ENCODE peak calls at places on chromosomes 6 and 20, in nine cellular contexts. One of them, this sample, is unnamed.

GRCh38 chr6:68689910-68690309 is 54.8 kb downstream of the ADGRB3 start:
- DNase-seq in myocyte: no peak
- DNase-seq in D341Med: no peak
- DNase-seq in SW 1271: no peak
- DNase-seq in stimulated activated CD4-positive, alpha-beta T cell treated with anti-CD3 and anti-CD28 coated beads, Interleukin-1b, Interleukin-23, amount 100 ng/mL, for 1 hour: no peak
- DNase-seq in NCI-H1417 treated with DMSO at 0.1 percent for 48 hours: no peak
- DNase-seq in activated T-helper 1 cell treated with anti-CD3 and anti-CD28 coated beads, Interleukin-2, amount 50 U/mL, for 16 hours: no peak
- DNase-seq in hypothalamus: no peak
- DNase-seq in hepatocyte: no peak
- DNase-seq in this sample: no peak

GRCh38 chr6:81977488-81977887 is 225.0 kb upstream of the TENT5A start:
- DNase-seq in myocyte: no peak
- DNase-seq in D341Med: no peak
- DNase-seq in SW 1271: no peak
- DNase-seq in stimulated activated CD4-positive, alpha-beta T cell treated with anti-CD3 and anti-CD28 coated beads, Interleukin-1b, Interleukin-23, amount 100 ng/mL, for 1 hour: no peak
- DNase-seq in NCI-H1417 treated with DMSO at 0.1 percent for 48 hours: no peak
- DNase-seq in activated T-helper 1 cell treated with anti-CD3 and anti-CD28 coated beads, Interleukin-2, amount 50 U/mL, for 16 hours: no peak
- DNase-seq in hypothalamus: no peak
- DNase-seq in hepatocyte: no peak
- DNase-seq in this sample: no peak

GRCh38 chr6:111938710-111939109 is 65.5 kb upstream of the FYN start:
- DNase-seq in myocyte: peak
- DNase-seq in D341Med: no peak
- DNase-seq in SW 1271: no peak
- DNase-seq in stimulated activated CD4-positive, alpha-beta T cell treated with anti-CD3 and anti-CD28 coated beads, Interleukin-1b, Interleukin-23, amount 100 ng/mL, for 1 hour: no peak
- DNase-seq in NCI-H1417 treated with DMSO at 0.1 percent for 48 hours: no peak
- DNase-seq in activated T-helper 1 cell treated with anti-CD3 and anti-CD28 coated beads, Interleukin-2, amount 50 U/mL, for 16 hours: no peak
- DNase-seq in hypothalamus: no peak
- DNase-seq in hepatocyte: no peak
- DNase-seq in this sample: no peak

GRCh38 chr6:32973934-32974333 is 5.5 kb downstream of the BRD2 start:
- DNase-seq in myocyte: peak
- DNase-seq in D341Med: peak
- DNase-seq in SW 1271: no peak
- DNase-seq in stimulated activated CD4-positive, alpha-beta T cell treated with anti-CD3 and anti-CD28 coated beads, Interleukin-1b, Interleukin-23, amount 100 ng/mL, for 1 hour: no peak
- DNase-seq in NCI-H1417 treated with DMSO at 0.1 percent for 48 hours: no peak
- DNase-seq in activated T-helper 1 cell treated with anti-CD3 and anti-CD28 coated beads, Interleukin-2, amount 50 U/mL, for 16 hours: no peak
- DNase-seq in hypothalamus: no peak
- DNase-seq in hepatocyte: peak
- DNase-seq in this sample: no peak

GRCh38 chr6:56766139-56766805 is 123.6 kb upstream of the DST start:
- DNase-seq in myocyte: no peak
- DNase-seq in D341Med: no peak
- DNase-seq in SW 1271: no peak
- DNase-seq in stimulated activated CD4-positive, alpha-beta T cell treated with anti-CD3 and anti-CD28 coated beads, Interleukin-1b, Interleukin-23, amount 100 ng/mL, for 1 hour: no peak
- DNase-seq in NCI-H1417 treated with DMSO at 0.1 percent for 48 hours: no peak
- DNase-seq in activated T-helper 1 cell treated with anti-CD3 and anti-CD28 coated beads, Interleukin-2, amount 50 U/mL, for 16 hours: no peak
- DNase-seq in hypothalamus: no peak
- DNase-seq in hepatocyte: no peak
- DNase-seq in this sample: no peak

GRCh38 chr6:66865771-66866170 is 1158.7 kb upstream of the EYS start:
- DNase-seq in myocyte: peak
- DNase-seq in D341Med: no peak
- DNase-seq in SW 1271: no peak
- DNase-seq in stimulated activated CD4-positive, alpha-beta T cell treated with anti-CD3 and anti-CD28 coated beads, Interleukin-1b, Interleukin-23, amount 100 ng/mL, for 1 hour: no peak
- DNase-seq in NCI-H1417 treated with DMSO at 0.1 percent for 48 hours: no peak
- DNase-seq in activated T-helper 1 cell treated with anti-CD3 and anti-CD28 coated beads, Interleukin-2, amount 50 U/mL, for 16 hours: no peak
- DNase-seq in hypothalamus: no peak
- DNase-seq in hepatocyte: no peak
- DNase-seq in this sample: no peak

GRCh38 chr6:48426636-48427035 is 315.6 kb upstream of the PTCHD4 start:
- DNase-seq in myocyte: peak
- DNase-seq in D341Med: no peak
- DNase-seq in SW 1271: no peak
- DNase-seq in stimulated activated CD4-positive, alpha-beta T cell treated with anti-CD3 and anti-CD28 coated beads, Interleukin-1b, Interleukin-23, amount 100 ng/mL, for 1 hour: no peak
- DNase-seq in NCI-H1417 treated with DMSO at 0.1 percent for 48 hours: no peak
- DNase-seq in activated T-helper 1 cell treated with anti-CD3 and anti-CD28 coated beads, Interleukin-2, amount 50 U/mL, for 16 hours: no peak
- DNase-seq in hypothalamus: no peak
- DNase-seq in hepatocyte: no peak
- DNase-seq in this sample: no peak

GRCh38 chr6:81228912-81229540 is 523.5 kb downstream of the TENT5A start:
- DNase-seq in myocyte: peak
- DNase-seq in D341Med: no peak
- DNase-seq in SW 1271: no peak
- DNase-seq in stimulated activated CD4-positive, alpha-beta T cell treated with anti-CD3 and anti-CD28 coated beads, Interleukin-1b, Interleukin-23, amount 100 ng/mL, for 1 hour: no peak
- DNase-seq in NCI-H1417 treated with DMSO at 0.1 percent for 48 hours: no peak
- DNase-seq in activated T-helper 1 cell treated with anti-CD3 and anti-CD28 coated beads, Interleukin-2, amount 50 U/mL, for 16 hours: no peak
- DNase-seq in hypothalamus: no peak
- DNase-seq in hepatocyte: no peak
- DNase-seq in this sample: no peak

GRCh38 chr6:2853766-2854393 is 12.2 kb upstream of the SERPINB1 start:
- DNase-seq in myocyte: peak
- DNase-seq in D341Med: no peak
- DNase-seq in SW 1271: peak
- DNase-seq in stimulated activated CD4-positive, alpha-beta T cell treated with anti-CD3 and anti-CD28 coated beads, Interleukin-1b, Interleukin-23, amount 100 ng/mL, for 1 hour: no peak
- DNase-seq in NCI-H1417 treated with DMSO at 0.1 percent for 48 hours: no peak
- DNase-seq in activated T-helper 1 cell treated with anti-CD3 and anti-CD28 coated beads, Interleukin-2, amount 50 U/mL, for 16 hours: peak
- DNase-seq in hypothalamus: no peak
- DNase-seq in hepatocyte: peak
- DNase-seq in this sample: no peak

GRCh38 chr6:45569210-45569945 is 191.6 kb upstream of the SUPT3H start:
- DNase-seq in myocyte: peak
- DNase-seq in D341Med: no peak
- DNase-seq in SW 1271: no peak
- DNase-seq in stimulated activated CD4-positive, alpha-beta T cell treated with anti-CD3 and anti-CD28 coated beads, Interleukin-1b, Interleukin-23, amount 100 ng/mL, for 1 hour: no peak
- DNase-seq in NCI-H1417 treated with DMSO at 0.1 percent for 48 hours: no peak
- DNase-seq in activated T-helper 1 cell treated with anti-CD3 and anti-CD28 coated beads, Interleukin-2, amount 50 U/mL, for 16 hours: no peak
- DNase-seq in hypothalamus: no peak
- DNase-seq in hepatocyte: no peak
- DNase-seq in this sample: no peak

GRCh38 chr20:34141293-34141692 is 29.2 kb upstream of the EIF2S2 start:
- DNase-seq in myocyte: no peak
- DNase-seq in D341Med: no peak
- DNase-seq in SW 1271: no peak
- DNase-seq in stimulated activated CD4-positive, alpha-beta T cell treated with anti-CD3 and anti-CD28 coated beads, Interleukin-1b, Interleukin-23, amount 100 ng/mL, for 1 hour: no peak
- DNase-seq in NCI-H1417 treated with DMSO at 0.1 percent for 48 hours: no peak
- DNase-seq in activated T-helper 1 cell treated with anti-CD3 and anti-CD28 coated beads, Interleukin-2, amount 50 U/mL, for 16 hours: no peak
- DNase-seq in hypothalamus: no peak
- DNase-seq in hepatocyte: no peak
- DNase-seq in this sample: no peak

GRCh38 chr6:110039996-110040383 is 61.9 kb downstream of the GPR6 start:
- DNase-seq in myocyte: no peak
- DNase-seq in D341Med: peak
- DNase-seq in SW 1271: no peak
- DNase-seq in stimulated activated CD4-positive, alpha-beta T cell treated with anti-CD3 and anti-CD28 coated beads, Interleukin-1b, Interleukin-23, amount 100 ng/mL, for 1 hour: no peak
- DNase-seq in NCI-H1417 treated with DMSO at 0.1 percent for 48 hours: peak
- DNase-seq in activated T-helper 1 cell treated with anti-CD3 and anti-CD28 coated beads, Interleukin-2, amount 50 U/mL, for 16 hours: no peak
- DNase-seq in hypothalamus: no peak
- DNase-seq in hepatocyte: peak
- DNase-seq in this sample: no peak

GRCh38 chr6:105474234-105474633 is 71.4 kb upstream of the PREP start:
- DNase-seq in myocyte: no peak
- DNase-seq in D341Med: no peak
- DNase-seq in SW 1271: no peak
- DNase-seq in stimulated activated CD4-positive, alpha-beta T cell treated with anti-CD3 and anti-CD28 coated beads, Interleukin-1b, Interleukin-23, amount 100 ng/mL, for 1 hour: no peak
- DNase-seq in NCI-H1417 treated with DMSO at 0.1 percent for 48 hours: no peak
- DNase-seq in activated T-helper 1 cell treated with anti-CD3 and anti-CD28 coated beads, Interleukin-2, amount 50 U/mL, for 16 hours: no peak
- DNase-seq in hypothalamus: no peak
- DNase-seq in hepatocyte: no peak
- DNase-seq in this sample: no peak

GRCh38 chr20:24665196-24665595 is 195.8 kb downstream of the SYNDIG1 start:
- DNase-seq in myocyte: no peak
- DNase-seq in D341Med: no peak
- DNase-seq in SW 1271: no peak
- DNase-seq in stimulated activated CD4-positive, alpha-beta T cell treated with anti-CD3 and anti-CD28 coated beads, Interleukin-1b, Interleukin-23, amount 100 ng/mL, for 1 hour: no peak
- DNase-seq in NCI-H1417 treated with DMSO at 0.1 percent for 48 hours: no peak
- DNase-seq in activated T-helper 1 cell treated with anti-CD3 and anti-CD28 coated beads, Interleukin-2, amount 50 U/mL, for 16 hours: no peak
- DNase-seq in hypothalamus: no peak
- DNase-seq in hepatocyte: no peak
- DNase-seq in this sample: no peak

GRCh38 chr20:58575776-58576589 is 60.8 kb upstream of the APCDD1L start:
- DNase-seq in myocyte: no peak
- DNase-seq in D341Med: no peak
- DNase-seq in SW 1271: no peak
- DNase-seq in stimulated activated CD4-positive, alpha-beta T cell treated with anti-CD3 and anti-CD28 coated beads, Interleukin-1b, Interleukin-23, amount 100 ng/mL, for 1 hour: no peak
- DNase-seq in NCI-H1417 treated with DMSO at 0.1 percent for 48 hours: no peak
- DNase-seq in activated T-helper 1 cell treated with anti-CD3 and anti-CD28 coated beads, Interleukin-2, amount 50 U/mL, for 16 hours: no peak
- DNase-seq in hypothalamus: no peak
- DNase-seq in hepatocyte: no peak
- DNase-seq in this sample: no peak

GRCh38 chr20:22575087-22575721 is 9.2 kb downstream of the FOXA2 start:
- DNase-seq in myocyte: no peak
- DNase-seq in D341Med: no peak
- DNase-seq in SW 1271: no peak
- DNase-seq in stimulated activated CD4-positive, alpha-beta T cell treated with anti-CD3 and anti-CD28 coated beads, Interleukin-1b, Interleukin-23, amount 100 ng/mL, for 1 hour: no peak
- DNase-seq in NCI-H1417 treated with DMSO at 0.1 percent for 48 hours: peak
- DNase-seq in activated T-helper 1 cell treated with anti-CD3 and anti-CD28 coated beads, Interleukin-2, amount 50 U/mL, for 16 hours: no peak
- DNase-seq in hypothalamus: no peak
- DNase-seq in hepatocyte: no peak
- DNase-seq in this sample: no peak

GRCh38 chr6:117200067-117200466 is 65.3 kb upstream of the VGLL2 start:
- DNase-seq in myocyte: peak
- DNase-seq in D341Med: no peak
- DNase-seq in SW 1271: no peak
- DNase-seq in stimulated activated CD4-positive, alpha-beta T cell treated with anti-CD3 and anti-CD28 coated beads, Interleukin-1b, Interleukin-23, amount 100 ng/mL, for 1 hour: no peak
- DNase-seq in NCI-H1417 treated with DMSO at 0.1 percent for 48 hours: no peak
- DNase-seq in activated T-helper 1 cell treated with anti-CD3 and anti-CD28 coated beads, Interleukin-2, amount 50 U/mL, for 16 hours: no peak
- DNase-seq in hypothalamus: no peak
- DNase-seq in hepatocyte: no peak
- DNase-seq in this sample: no peak

GRCh38 chr6:1766663-1767062 is 156.9 kb downstream of the FOXC1 start:
- DNase-seq in myocyte: peak
- DNase-seq in D341Med: no peak
- DNase-seq in SW 1271: no peak
- DNase-seq in stimulated activated CD4-positive, alpha-beta T cell treated with anti-CD3 and anti-CD28 coated beads, Interleukin-1b, Interleukin-23, amount 100 ng/mL, for 1 hour: no peak
- DNase-seq in NCI-H1417 treated with DMSO at 0.1 percent for 48 hours: no peak
- DNase-seq in activated T-helper 1 cell treated with anti-CD3 and anti-CD28 coated beads, Interleukin-2, amount 50 U/mL, for 16 hours: no peak
- DNase-seq in hypothalamus: no peak
- DNase-seq in hepatocyte: no peak
- DNase-seq in this sample: no peak

GRCh38 chr20:48106428-48106827 is 321.1 kb upstream of the SULF2 start:
- DNase-seq in myocyte: no peak
- DNase-seq in D341Med: no peak
- DNase-seq in SW 1271: no peak
- DNase-seq in stimulated activated CD4-positive, alpha-beta T cell treated with anti-CD3 and anti-CD28 coated beads, Interleukin-1b, Interleukin-23, amount 100 ng/mL, for 1 hour: no peak
- DNase-seq in NCI-H1417 treated with DMSO at 0.1 percent for 48 hours: no peak
- DNase-seq in activated T-helper 1 cell treated with anti-CD3 and anti-CD28 coated beads, Interleukin-2, amount 50 U/mL, for 16 hours: no peak
- DNase-seq in hypothalamus: no peak
- DNase-seq in hepatocyte: no peak
- DNase-seq in this sample: no peak

GRCh38 chr6:31572041-31572911 is at the start of gene LTA:
- DNase-seq in myocyte: no peak
- DNase-seq in D341Med: no peak
- DNase-seq in SW 1271: no peak
- DNase-seq in stimulated activated CD4-positive, alpha-beta T cell treated with anti-CD3 and anti-CD28 coated beads, Interleukin-1b, Interleukin-23, amount 100 ng/mL, for 1 hour: peak
- DNase-seq in NCI-H1417 treated with DMSO at 0.1 percent for 48 hours: no peak
- DNase-seq in activated T-helper 1 cell treated with anti-CD3 and anti-CD28 coated beads, Interleukin-2, amount 50 U/mL, for 16 hours: peak
- DNase-seq in hypothalamus: no peak
- DNase-seq in hepatocyte: no peak
- DNase-seq in this sample: no peak

GRCh38 chr6:70396163-70396562 is 17.1 kb upstream of the FAM135A start:
- DNase-seq in myocyte: no peak
- DNase-seq in D341Med: no peak
- DNase-seq in SW 1271: no peak
- DNase-seq in stimulated activated CD4-positive, alpha-beta T cell treated with anti-CD3 and anti-CD28 coated beads, Interleukin-1b, Interleukin-23, amount 100 ng/mL, for 1 hour: no peak
- DNase-seq in NCI-H1417 treated with DMSO at 0.1 percent for 48 hours: no peak
- DNase-seq in activated T-helper 1 cell treated with anti-CD3 and anti-CD28 coated beads, Interleukin-2, amount 50 U/mL, for 16 hours: no peak
- DNase-seq in hypothalamus: no peak
- DNase-seq in hepatocyte: no peak
- DNase-seq in this sample: no peak

GRCh38 chr6:14964486-14964885 is 281.4 kb upstream of the JARID2 start:
- DNase-seq in myocyte: no peak
- DNase-seq in D341Med: no peak
- DNase-seq in SW 1271: no peak
- DNase-seq in stimulated activated CD4-positive, alpha-beta T cell treated with anti-CD3 and anti-CD28 coated beads, Interleukin-1b, Interleukin-23, amount 100 ng/mL, for 1 hour: no peak
- DNase-seq in NCI-H1417 treated with DMSO at 0.1 percent for 48 hours: no peak
- DNase-seq in activated T-helper 1 cell treated with anti-CD3 and anti-CD28 coated beads, Interleukin-2, amount 50 U/mL, for 16 hours: no peak
- DNase-seq in hypothalamus: no peak
- DNase-seq in hepatocyte: no peak
- DNase-seq in this sample: no peak

GRCh38 chr20:46557231-46557956 is 6.9 kb upstream of the OCSTAMP start:
- DNase-seq in myocyte: peak
- DNase-seq in D341Med: no peak
- DNase-seq in SW 1271: no peak
- DNase-seq in stimulated activated CD4-positive, alpha-beta T cell treated with anti-CD3 and anti-CD28 coated beads, Interleukin-1b, Interleukin-23, amount 100 ng/mL, for 1 hour: no peak
- DNase-seq in NCI-H1417 treated with DMSO at 0.1 percent for 48 hours: no peak
- DNase-seq in activated T-helper 1 cell treated with anti-CD3 and anti-CD28 coated beads, Interleukin-2, amount 50 U/mL, for 16 hours: no peak
- DNase-seq in hypothalamus: no peak
- DNase-seq in hepatocyte: no peak
- DNase-seq in this sample: no peak

GRCh38 chr20:25863536-25864325 is 167.1 kb upstream of the ZNF337 start:
- DNase-seq in myocyte: no peak
- DNase-seq in D341Med: no peak
- DNase-seq in SW 1271: peak
- DNase-seq in stimulated activated CD4-positive, alpha-beta T cell treated with anti-CD3 and anti-CD28 coated beads, Interleukin-1b, Interleukin-23, amount 100 ng/mL, for 1 hour: no peak
- DNase-seq in NCI-H1417 treated with DMSO at 0.1 percent for 48 hours: no peak
- DNase-seq in activated T-helper 1 cell treated with anti-CD3 and anti-CD28 coated beads, Interleukin-2, amount 50 U/mL, for 16 hours: no peak
- DNase-seq in hypothalamus: no peak
- DNase-seq in hepatocyte: no peak
- DNase-seq in this sample: no peak

GRCh38 chr6:25582101-25582500 is 69.9 kb upstream of the SCGN start:
- DNase-seq in myocyte: no peak
- DNase-seq in D341Med: no peak
- DNase-seq in SW 1271: no peak
- DNase-seq in stimulated activated CD4-positive, alpha-beta T cell treated with anti-CD3 and anti-CD28 coated beads, Interleukin-1b, Interleukin-23, amount 100 ng/mL, for 1 hour: no peak
- DNase-seq in NCI-H1417 treated with DMSO at 0.1 percent for 48 hours: no peak
- DNase-seq in activated T-helper 1 cell treated with anti-CD3 and anti-CD28 coated beads, Interleukin-2, amount 50 U/mL, for 16 hours: no peak
- DNase-seq in hypothalamus: no peak
- DNase-seq in hepatocyte: peak
- DNase-seq in this sample: no peak

GRCh38 chr20:24674921-24675605 is 205.6 kb downstream of the SYNDIG1 start:
- DNase-seq in myocyte: no peak
- DNase-seq in D341Med: no peak
- DNase-seq in SW 1271: no peak
- DNase-seq in stimulated activated CD4-positive, alpha-beta T cell treated with anti-CD3 and anti-CD28 coated beads, Interleukin-1b, Interleukin-23, amount 100 ng/mL, for 1 hour: no peak
- DNase-seq in NCI-H1417 treated with DMSO at 0.1 percent for 48 hours: no peak
- DNase-seq in activated T-helper 1 cell treated with anti-CD3 and anti-CD28 coated beads, Interleukin-2, amount 50 U/mL, for 16 hours: no peak
- DNase-seq in hypothalamus: no peak
- DNase-seq in hepatocyte: no peak
- DNase-seq in this sample: no peak